ENCODE peak calls at places on chromosomes 6 and 20, in eight cellular contexts. G is thyroid gland, A is neural crest cell, H is left ventricle myocardium inferior, B is colonic mucosa, Q is foreskin fibroblast, F is brain microvascular endothelial cell, U is psoas muscle. S is an unnamed sample.

GRCh38 chr20:10213526-10213925 is 5.1 kb upstream of the SNAP25 start:
- DNase-seq in H (no peak), Q (no peak), F (no peak), U (no peak), B (no peak), A (no peak), G (no peak), S (no peak)

GRCh38 chr6:136587527-136587926 is 37.3 kb upstream of the MAP7 start:
- DNase-seq in B (no peak), A (no peak), F (no peak), H (no peak), U (no peak), Q (peak), G (no peak), S (no peak)

GRCh38 chr20:50691585-50692552 is 527 bp upstream of the RIPOR3 start:
- DNase-seq in A (peak), F (peak), H (no peak), U (no peak), Q (peak), G (no peak), B (no peak), S (no peak)

GRCh38 chr6:32905078-32905477 is 35.8 kb downstream of the HLA-DMB start:
- DNase-seq in F (no peak), Q (no peak), B (no peak), G (no peak), H (no peak), U (no peak), A (no peak), S (no peak)

GRCh38 chr20:5658897-5659296 is 91.3 kb upstream of the SHLD1 start:
- DNase-seq in Q (peak), U (peak), H (peak), G (peak), F (peak), A (peak), B (peak), S (no peak)

GRCh38 chr6:154893927-154894326 is 101.2 kb upstream of the TIAM2 start:
- DNase-seq in Q (peak), G (no peak), F (no peak), U (no peak), B (no peak), H (no peak), A (no peak), S (no peak)

GRCh38 chr6:169539176-169539897 is 162.5 kb downstream of the WDR27 start:
- DNase-seq in B (no peak), F (peak), H (no peak), U (no peak), Q (peak), A (no peak), G (no peak), S (no peak)

GRCh38 chr6:132188865-132189264 is 212.4 kb downstream of the MOXD1 start:
- DNase-seq in B (no peak), H (no peak), U (no peak), F (peak), A (no peak), G (no peak), Q (peak), S (no peak)

GRCh38 chr6:168782211-168782729 is 341.3 kb downstream of the SMOC2 start:
- DNase-seq in Q (no peak), H (no peak), G (no peak), U (no peak), F (no peak), B (no peak), A (no peak), S (no peak)

GRCh38 chr6:43495409-43495941 is 14.7 kb downstream of the LRRC73 start:
- DNase-seq in A (no peak), Q (peak), B (no peak), H (no peak), F (no peak), U (no peak), G (no peak), S (no peak)
- TF ChIP-seq CTCF in A (no peak), Q (no peak), B (no peak), H (peak), F (peak), U (no peak), G (no peak), S (no peak)

DNA sequence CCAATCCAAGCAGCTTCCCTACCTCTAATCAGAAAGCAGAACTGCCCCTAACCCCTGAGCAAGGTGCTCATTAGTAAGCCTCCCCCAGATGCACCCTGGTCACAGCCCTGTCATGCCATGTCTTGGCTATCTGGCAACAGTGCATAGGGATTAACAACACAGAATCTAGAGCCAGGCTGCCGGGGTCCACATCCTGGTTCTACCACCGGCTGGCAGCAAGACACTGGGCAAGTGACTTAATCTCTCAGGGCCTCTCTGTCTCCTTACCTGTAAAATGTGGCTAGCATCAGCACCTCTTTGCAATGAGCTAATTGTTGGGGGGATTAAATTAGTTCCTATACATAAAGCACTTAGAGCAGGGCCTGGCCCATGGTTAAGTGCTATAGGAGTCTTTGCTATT is 68.1 kb downstream of the CPNE5 start:
- DNase-seq in G (no peak), B (no peak), Q (no peak), U (no peak), F (no peak), A (no peak), H (no peak), S (no peak)
- TF ChIP-seq CTCF in G (no peak), B (no peak), Q (no peak), U (no peak), F (no peak), A (no peak), H (no peak), S (no peak)

GRCh38 chr6:71224011-71224410 is 64.6 kb upstream of the OGFRL1 start:
- DNase-seq in B (no peak), G (no peak), Q (no peak), U (no peak), A (no peak), F (no peak), H (no peak), S (no peak)
- TF ChIP-seq CTCF in B (no peak), G (no peak), Q (no peak), U (no peak), A (no peak), F (no peak), H (no peak), S (no peak)

GRCh38 chr6:93424303-93425064 is 5.1 kb upstream of the EPHA7 start:
- DNase-seq in A (no peak), Q (peak), G (no peak), U (no peak), H (no peak), B (no peak), F (no peak), S (no peak)
- TF ChIP-seq CTCF in A (peak), Q (peak), G (peak), U (no peak), H (peak), B (peak), F (peak), S (no peak)

GRCh38 chr6:96468681-96469224 is 52.9 kb upstream of the UFL1 start:
- DNase-seq in F (no peak), A (no peak), G (no peak), Q (no peak), B (no peak), H (no peak), U (no peak), S (no peak)
- TF ChIP-seq CTCF in F (no peak), A (peak), G (peak), Q (no peak), B (no peak), H (no peak), U (no peak), S (peak)

GRCh38 chr20:48015136-48015925 is 230.1 kb upstream of the SULF2 start:
- DNase-seq in H (no peak), G (no peak), A (no peak), B (no peak), U (no peak), F (no peak), Q (no peak), S (no peak)

GRCh38 chr20:48011025-48011424 is 225.7 kb upstream of the SULF2 start:
- DNase-seq in H (no peak), U (no peak), A (no peak), F (no peak), B (no peak), G (no peak), Q (no peak), S (no peak)

GRCh38 chr20:48010623-48011022 is 225.3 kb upstream of the SULF2 start:
- DNase-seq in G (no peak), U (no peak), Q (no peak), A (no peak), B (no peak), F (no peak), H (no peak), S (no peak)

GRCh38 chr20:48008850-48009535 is 223.7 kb upstream of the SULF2 start:
- DNase-seq in A (no peak), U (no peak), Q (peak), H (no peak), F (no peak), G (no peak), B (no peak), S (no peak)

DNA sequence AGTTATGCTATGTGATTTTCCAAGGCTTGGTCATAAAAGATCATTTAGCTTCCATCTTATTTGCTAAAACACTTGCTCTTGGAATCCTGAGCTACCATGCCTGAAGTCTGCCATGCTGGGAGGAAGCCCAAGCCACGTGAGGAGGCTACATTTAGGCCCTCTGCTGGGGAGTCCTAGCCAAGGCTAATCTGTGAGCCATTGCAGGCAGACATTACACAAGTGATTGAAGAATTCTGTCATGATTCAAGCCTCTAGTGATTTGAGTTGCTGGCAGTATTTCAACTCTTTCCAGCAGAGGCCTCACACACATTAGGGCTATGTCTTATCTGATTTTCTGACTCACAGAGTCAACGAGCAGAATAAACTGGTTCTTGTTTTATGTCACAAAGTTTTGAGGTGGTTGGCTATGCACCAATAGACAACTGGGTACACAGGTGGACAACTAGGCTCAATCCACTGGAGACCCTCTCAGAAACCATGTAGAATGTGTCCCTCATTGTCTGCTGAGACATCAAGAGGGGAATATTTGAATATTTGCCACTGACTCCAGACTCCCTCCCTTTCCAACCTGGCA is 227.2 kb upstream of the SULF2 start:
- DNase-seq in A (no peak), Q (peak), H (no peak), G (no peak), B (no peak), U (no peak), F (peak), S (no peak)
- TF ChIP-seq CTCF in A (peak), Q (peak), H (no peak), G (no peak), B (no peak), U (no peak), F (peak), S (no peak)

DNA sequence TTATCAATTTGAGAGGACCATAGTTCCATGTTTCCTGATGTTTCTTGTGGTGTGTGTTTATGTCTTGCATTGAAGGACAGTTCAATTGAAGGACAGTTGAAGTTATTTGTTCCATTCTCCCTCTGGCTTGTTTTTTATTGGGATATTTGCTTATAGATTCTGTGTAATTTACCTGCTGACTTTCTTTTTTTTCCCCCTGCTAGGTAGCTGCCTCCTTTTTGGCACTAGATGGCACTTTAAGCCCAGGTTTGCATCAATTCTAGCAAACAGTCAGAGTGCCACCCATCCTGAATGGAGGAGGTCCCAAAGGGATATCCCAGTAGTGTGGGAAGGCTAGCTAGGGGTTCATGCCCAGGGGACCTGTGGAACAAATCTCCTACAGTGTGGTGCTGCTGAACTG is 78.1 kb downstream of the CFAP61 start:
- DNase-seq in U (no peak), H (no peak), F (peak), G (no peak), A (no peak), B (no peak), Q (no peak), S (peak)
- TF ChIP-seq CTCF in U (no peak), H (peak), F (peak), G (no peak), A (peak), B (peak), Q (peak), S (peak)

GRCh38 chr6:22435151-22435550 is 134.2 kb upstream of the HDGFL1 start:
- DNase-seq in H (no peak), A (no peak), U (no peak), Q (no peak), F (no peak), B (no peak), G (no peak), S (no peak)
- TF ChIP-seq CTCF in H (no peak), A (no peak), U (no peak), Q (no peak), F (no peak), B (no peak), G (no peak), S (no peak)

DNA sequence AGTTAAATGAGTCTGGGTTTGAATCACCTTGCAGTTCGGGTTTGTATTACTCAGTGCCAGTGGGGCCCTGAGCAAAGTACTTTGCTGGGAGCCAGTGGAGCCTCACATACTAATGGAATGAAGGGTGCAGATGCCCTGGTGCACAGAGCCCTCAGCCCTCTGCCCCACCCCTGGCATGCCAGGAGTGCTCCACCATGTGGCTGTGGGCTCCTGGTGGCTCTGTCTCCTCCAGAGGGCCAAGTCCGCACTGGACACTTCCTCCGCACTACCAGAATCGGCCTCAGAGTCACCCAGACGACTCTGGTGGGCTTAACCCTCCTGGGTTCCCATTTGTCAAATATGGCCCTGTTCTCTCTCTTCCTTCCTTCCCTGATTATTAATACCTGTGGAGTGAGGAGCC is 94.0 kb downstream of the STK35 start:
- DNase-seq in U (no peak), A (no peak), H (no peak), B (no peak), G (no peak), F (no peak), Q (no peak), S (no peak)
- TF ChIP-seq CTCF in U (no peak), A (no peak), H (no peak), B (no peak), G (no peak), F (no peak), Q (no peak), S (no peak)

S was measured in Caco-2.